ENCODE peak calls at places on chromosome 17, in six cellular contexts. D is lower lobe of right lung, K is breast epithelium, C is tibial artery, U is brain microvascular endothelial cell, X is K562. Z is an unnamed sample.

GRCh38 chr17:50561796-50562195 is 1.3 kb downstream of the CACNA1G start:
- DNase-seq in U (no peak), D (no peak), X (no peak), K (no peak), C (no peak), Z (no peak)

GRCh38 chr17:40442392-40443195 is 656 bp upstream of the IGFBP4 start:
- DNase-seq in C (peak; percentile 55), U (no peak), K (no peak), X (peak; percentile 62), D (no peak), Z (peak; percentile 53)

GRCh38 chr17:8466466-8466865 is 30.8 kb downstream of the NDEL1 start:
- DNase-seq in C (no peak), K (no peak), U (no peak), X (no peak), D (no peak), Z (peak; percentile 30)

GRCh38 chr17:10838682-10839081 is 795 bp upstream of the PIRT start:
- DNase-seq in D (no peak), C (no peak), U (no peak), K (no peak), X (no peak), Z (no peak)

GRCh38 chr17:66343531-66344078 is 41.2 kb downstream of the PRKCA start:
- DNase-seq in K (no peak), U (peak; percentile 29), C (no peak), D (no peak), X (peak; percentile 49), Z (no peak)

GRCh38 chr17:76735006-76735405 is 2.1 kb downstream of the SRSF2 start:
- DNase-seq in X (no peak), C (no peak), K (no peak), U (no peak), D (no peak), Z (peak; percentile 51)

GRCh38 chr17:34645636-34646035 is 66.3 kb downstream of the TMEM132E start:
- DNase-seq in C (no peak), K (no peak), D (peak; percentile 8), X (peak; percentile 20), U (no peak), Z (no peak)

GRCh38 chr17:5629133-5629532 is 44.8 kb upstream of the NLRP1 start:
- DNase-seq in D (no peak), C (no peak), K (no peak), U (no peak), X (no peak), Z (peak; percentile 22)

GRCh38 chr17:42142371-42142896 is 12.4 kb downstream of the RAB5C start:
- DNase-seq in X (no peak), U (peak; percentile 57), D (no peak), K (no peak), C (no peak), Z (peak; percentile 83)

GRCh38 chr17:55479903-55480302 is 31.3 kb downstream of the SMIM36 start:
- DNase-seq in C (no peak), D (no peak), U (no peak), K (no peak), X (no peak), Z (no peak)

GRCh38 chr17:41656249-41657023 is 32.1 kb upstream of the KRT17 start:
- DNase-seq in X (no peak), C (no peak), U (no peak), D (no peak), K (no peak), Z (no peak)

GRCh38 chr17:21330436-21331160 is 45.6 kb upstream of the KCNJ12 start:
- DNase-seq in U (no peak), X (no peak), D (peak; percentile 36), C (peak; percentile 12), K (no peak), Z (no peak)

GRCh38 chr17:2731807-2732206 is 17.6 kb downstream of the CCDC92B start:
- DNase-seq in C (no peak), D (no peak), K (no peak), U (no peak), X (no peak), Z (no peak)

GRCh38 chr17:15379659-15380058 is 38.3 kb upstream of the TEKT3 start:
- DNase-seq in D (no peak), C (no peak), K (no peak), X (no peak), U (no peak), Z (no peak)

GRCh38 chr17:15377608-15378007 is 36.2 kb upstream of the TEKT3 start:
- DNase-seq in C (no peak), D (no peak), X (no peak), U (peak; percentile 40), K (no peak), Z (peak; percentile 14)

GRCh38 chr17:15380447-15380846 is 39.0 kb upstream of the TEKT3 start:
- DNase-seq in U (no peak), X (no peak), D (no peak), C (no peak), K (no peak), Z (no peak)

GRCh38 chr17:15378243-15378642 is 36.8 kb upstream of the TEKT3 start:
- DNase-seq in K (no peak), D (no peak), C (no peak), X (no peak), U (no peak), Z (no peak)

GRCh38 chr17:15377200-15377599 is 35.8 kb upstream of the TEKT3 start:
- DNase-seq in X (no peak), U (peak; percentile 55), D (no peak), K (no peak), C (no peak), Z (peak; percentile 66)
- TF ChIP-seq CTCF in X (no peak), U (peak; percentile 53), D (no peak), K (no peak), C (no peak), Z (peak; percentile 2)

DNA sequence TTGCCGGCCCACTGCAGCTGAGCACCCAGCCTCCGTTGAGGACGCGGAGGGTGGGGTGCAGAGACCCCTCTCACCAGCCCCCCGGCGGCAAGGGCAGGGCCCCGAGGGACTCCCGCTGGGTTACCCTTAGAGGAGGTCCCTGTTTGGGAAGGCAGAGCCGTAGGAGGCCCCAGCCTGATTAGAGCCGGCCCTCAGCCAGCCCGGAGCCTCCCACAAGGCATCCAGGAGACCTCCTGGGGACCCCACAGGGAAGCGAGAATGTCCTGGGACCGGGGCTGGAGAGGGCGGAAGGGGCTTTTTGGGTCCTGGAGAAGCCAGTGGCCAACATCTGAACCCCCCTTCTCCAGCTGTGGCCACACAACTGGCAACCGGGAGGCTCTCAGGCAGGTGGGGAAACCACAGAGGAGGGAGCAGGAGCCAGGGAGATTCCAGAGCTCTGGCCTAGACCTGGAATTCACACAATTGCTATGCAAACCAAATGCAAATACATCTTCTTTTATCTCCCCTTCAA is 21.7 kb upstream of the SP6 start:
- DNase-seq in X (no peak), K (peak; percentile 48), U (no peak), D (no peak), C (no peak), Z (no peak)
- H3K4me3 ChIP-seq in X (no peak overlapping the region), K (no peak overlapping the region), U (no peak overlapping the region), D (no peak overlapping the region), C (no peak overlapping the region), Z (no peak overlapping the region)

GRCh38 chr17:73595068-73595865 is 49.0 kb downstream of the SDK2 start:
- DNase-seq in X (peak; percentile 27), D (peak; percentile 57), U (no peak), K (no peak), C (no peak), Z (no peak)
- TF ChIP-seq CTCF in X (no peak), D (peak; percentile 31), U (no peak), K (no peak), C (peak; percentile 13), Z (no peak)

DNA sequence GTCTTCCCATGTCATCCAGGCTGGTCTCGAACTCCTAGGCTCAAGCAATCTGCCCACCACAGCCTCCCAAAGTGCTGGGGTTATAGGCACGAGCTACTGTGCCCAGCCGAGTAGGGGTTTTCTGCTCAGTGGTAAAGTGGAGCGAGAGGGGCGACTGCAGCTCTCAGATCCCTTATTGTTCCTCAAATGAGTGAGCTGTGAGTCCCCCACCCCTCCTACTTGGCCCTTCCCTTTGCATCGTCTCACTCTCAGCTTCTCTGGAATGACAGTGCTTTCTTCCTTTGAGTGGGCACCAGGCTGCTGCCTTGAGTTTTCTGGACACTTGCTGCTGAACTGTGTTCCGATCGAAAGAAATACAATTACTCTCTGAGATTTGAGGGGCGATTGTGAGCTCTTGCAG is 63.5 kb downstream of the MSI2 start:
- DNase-seq in K (no peak), C (no peak), X (no peak), D (no peak), U (no peak), Z (no peak)
- H3K4me3 ChIP-seq in K (no peak overlapping the region), C (no peak overlapping the region), X (no peak overlapping the region), D (no peak overlapping the region), U (no peak overlapping the region), Z (no peak overlapping the region)

DNA sequence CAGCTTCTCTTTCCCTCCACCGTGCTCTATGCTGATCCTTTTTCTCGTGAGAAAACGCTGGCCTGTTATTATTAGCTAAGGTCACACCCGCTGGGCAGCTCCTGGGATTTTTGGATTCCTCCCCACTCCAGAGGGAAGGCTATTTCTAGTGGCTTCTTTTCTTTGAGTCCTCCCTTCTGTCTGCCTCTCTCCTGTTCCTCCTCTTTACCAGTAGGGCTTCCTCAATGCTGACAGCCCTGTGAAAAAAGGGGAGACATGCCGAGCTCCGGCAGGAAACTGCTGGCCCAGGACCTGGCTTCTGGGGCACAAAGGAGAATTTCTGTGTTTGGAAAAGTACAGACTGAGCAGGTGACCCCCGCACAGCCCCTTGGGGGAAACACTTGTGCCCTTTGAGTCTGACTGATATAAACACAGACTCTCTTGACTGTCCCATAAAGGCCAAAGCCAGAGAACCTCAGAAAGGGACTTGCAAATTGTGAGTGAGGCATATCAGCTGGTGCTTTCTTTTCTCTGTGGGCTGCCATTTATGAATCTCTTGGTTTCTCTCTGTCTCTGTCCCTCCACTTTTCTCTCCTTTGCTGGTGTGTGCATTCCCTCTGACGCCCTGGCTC is 14.0 kb upstream of the RNF135 start:
- DNase-seq in U (no peak), D (no peak), X (no peak), K (no peak), C (no peak), Z (peak; percentile 26)
- TF ChIP-seq CTCF in U (peak; percentile 21), D (no peak), X (no peak), K (no peak), C (no peak), Z (no peak)

GRCh38 chr17:58331815-58332719 is 3.5 kb upstream of the TSPOAP1 start:
- DNase-seq in C (peak; percentile 55), U (no peak), D (peak; percentile 91), K (no peak), X (peak; percentile 85), Z (no peak)
- H3K4me3 ChIP-seq in C (peak overlapping the region; percentile 42), U (no peak overlapping the region), D (peak overlapping the region; percentile 66), K (peak overlapping the region; percentile 49), X (peak overlapping the region; percentile 91), Z (no peak overlapping the region)

Z was measured in cardiac fibroblast.